ENCODE peak calls at places on chromosomes 13 and 19, in eight cellular contexts. C is endothelial cell of umbilical vein, V is tibial nerve, U is keratinocyte, E is Peyer's patch, Q is neural progenitor cell, R is heart right ventricle, O is PC-3. S is an unnamed sample.

GRCh38 chr19:6041991-6042421 is 64.1 kb upstream of the RANBP3 start:
- DNase-seq in E (peak), O (no peak), V (no peak), R (no peak), Q (no peak), U (no peak), C (no peak), S (no peak)

GRCh38 chr19:20167020-20167644 is at the start of gene ZNF486:
- DNase-seq in U (peak), E (peak), R (peak), Q (peak), V (peak), O (no peak), C (peak), S (peak)

GRCh38 chr13:61728468-61728867 is 312.8 kb upstream of the PCDH20 start:
- DNase-seq in O (no peak), Q (no peak), U (no peak), R (peak), C (peak), E (no peak), V (no peak), S (no peak)

GRCh38 chr19:12180377-12180776 is 17.5 kb downstream of the ZNF136 start:
- DNase-seq in R (no peak), E (no peak), U (no peak), V (no peak), Q (no peak), C (no peak), O (no peak), S (no peak)

GRCh38 chr13:94515911-94516310 is 36.4 kb upstream of the DCT start:
- DNase-seq in R (no peak), O (no peak), Q (no peak), C (no peak), E (no peak), V (no peak), U (no peak), S (no peak)

GRCh38 chr19:35608250-35608649 is 4.3 kb upstream of the HAUS5 start:
- DNase-seq in C (no peak), U (no peak), V (no peak), E (no peak), Q (no peak), O (no peak), R (no peak), S (no peak)

GRCh38 chr13:27276188-27276587 is 5.6 kb downstream of the RASL11A start:
- DNase-seq in O (no peak), Q (no peak), R (no peak), U (no peak), E (no peak), C (no peak), V (no peak), S (no peak)

GRCh38 chr19:49430172-49430677 is 5.0 kb downstream of the GFY start:
- DNase-seq in R (no peak), U (no peak), O (no peak), V (no peak), E (no peak), Q (no peak), C (no peak), S (no peak)

GRCh38 chr13:36766295-36766694 is 52.7 kb upstream of the RFXAP start:
- DNase-seq in V (no peak), C (no peak), U (no peak), O (peak), E (no peak), R (no peak), Q (no peak), S (no peak)

GRCh38 chr19:33325920-33326319 is 23.6 kb upstream of the CEBPA start:
- DNase-seq in C (no peak), E (no peak), V (peak), Q (no peak), O (no peak), U (no peak), R (no peak), S (no peak)

GRCh38 chr13:99191336-99191899 is 9.2 kb upstream of the UBAC2 start:
- DNase-seq in Q (no peak), O (no peak), E (no peak), C (no peak), V (no peak), R (no peak), U (no peak), S (no peak)

GRCh38 chr19:17294051-17294891 is 9.0 kb downstream of the ABHD8 start:
- DNase-seq in U (no peak), V (no peak), O (no peak), Q (peak), C (no peak), E (peak), R (no peak), S (peak)

GRCh38 chr19:17001603-17002183 is 24.9 kb downstream of the CPAMD8 start:
- DNase-seq in O (no peak), R (no peak), Q (no peak), C (no peak), U (no peak), V (no peak), E (no peak), S (no peak)

GRCh38 chr13:97091202-97091601 is 96.9 kb upstream of the OXGR1 start:
- DNase-seq in U (no peak), E (no peak), O (no peak), C (no peak), R (no peak), V (no peak), Q (no peak), S (no peak)

GRCh38 chr19:460877-461609 is at the start of gene SHC2:
- DNase-seq in V (no peak), U (no peak), R (peak), C (no peak), E (no peak), Q (peak), O (no peak), S (peak)

GRCh38 chr19:461664-462551 is 1.1 kb upstream of the SHC2 start:
- DNase-seq in Q (peak), E (peak), R (no peak), V (no peak), U (no peak), O (peak), C (no peak), S (peak)

GRCh38 chr19:457636-458035 is 3.2 kb downstream of the SHC2 start:
- DNase-seq in U (no peak), Q (no peak), E (no peak), V (no peak), R (no peak), C (no peak), O (no peak), S (no peak)

GRCh38 chr19:458091-459042 is 2.5 kb downstream of the SHC2 start:
- DNase-seq in O (no peak), V (no peak), U (no peak), R (no peak), C (no peak), Q (no peak), E (no peak), S (no peak)

DNA sequence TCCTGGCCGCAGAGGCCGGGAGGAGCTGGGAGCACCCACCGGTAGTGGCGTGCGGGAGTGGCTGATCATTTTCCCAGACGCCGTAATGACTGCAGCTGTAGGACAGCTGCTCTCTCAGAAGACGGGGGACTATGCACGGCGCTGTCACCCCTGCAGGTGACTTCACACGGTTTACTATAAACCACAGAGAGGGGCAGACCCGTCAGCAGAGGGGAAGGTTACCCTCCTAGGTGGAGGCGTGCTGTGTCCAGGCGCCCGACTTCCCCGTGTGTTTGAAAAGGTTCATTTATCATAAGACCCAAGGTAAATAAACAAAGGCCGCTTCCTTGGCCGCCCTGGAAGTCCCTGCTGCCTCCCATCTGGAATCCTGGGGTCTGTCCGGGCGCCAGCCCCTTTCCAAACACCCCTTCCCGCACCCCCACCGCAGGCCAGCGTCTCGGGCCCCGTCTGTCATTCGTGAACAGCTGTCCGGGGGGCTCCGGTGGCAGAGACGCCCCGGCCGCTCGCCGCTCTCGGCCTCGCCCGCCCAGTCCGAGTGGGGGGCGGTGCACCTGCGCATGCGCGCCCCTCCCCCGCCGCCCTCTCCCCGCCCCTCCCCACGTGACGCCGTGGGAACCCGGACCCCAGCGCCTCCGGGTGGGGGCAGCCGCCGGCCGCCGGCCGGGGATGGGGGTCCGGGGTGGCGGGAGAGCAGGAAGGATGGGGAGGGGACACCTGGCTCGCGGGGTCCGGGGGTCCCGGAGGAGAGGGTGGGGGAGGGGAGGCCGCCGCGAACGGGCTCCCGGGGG is 915 bp downstream of the SHC2 start:
- DNase-seq in O (peak), U (no peak), C (peak), R (peak), V (peak), E (peak), Q (peak), S (peak)
- H3K27ac ChIP-seq in O (no peak), U (no peak), C (no peak), R (peak), V (peak), E (peak), Q (no peak), S (peak)

GRCh38 chr19:4972509-4973230 is 3.8 kb downstream of the KDM4B start:
- DNase-seq in R (no peak), U (no peak), V (no peak), C (peak), E (no peak), Q (no peak), O (peak), S (no peak)
- H3K4me3 ChIP-seq in R (no peak), U (no peak), V (no peak), C (no peak), E (no peak), Q (no peak), O (peak), S (no peak)

GRCh38 chr19:10000171-10000826 is 10.0 kb downstream of the COL5A3 start:
- DNase-seq in O (peak), V (peak), Q (peak), C (peak), U (no peak), R (peak), E (peak), S (peak)

GRCh38 chr19:10005632-10006334 is 4.5 kb downstream of the COL5A3 start:
- DNase-seq in E (no peak), R (no peak), U (no peak), Q (no peak), V (no peak), C (no peak), O (no peak), S (no peak)

GRCh38 chr19:10003271-10003670 is 7.0 kb downstream of the COL5A3 start:
- DNase-seq in U (no peak), V (no peak), R (no peak), O (no peak), C (no peak), Q (no peak), E (no peak), S (no peak)

GRCh38 chr19:10004617-10005016 is 5.7 kb downstream of the COL5A3 start:
- DNase-seq in V (no peak), O (no peak), U (no peak), R (no peak), Q (no peak), E (no peak), C (no peak), S (no peak)

DNA sequence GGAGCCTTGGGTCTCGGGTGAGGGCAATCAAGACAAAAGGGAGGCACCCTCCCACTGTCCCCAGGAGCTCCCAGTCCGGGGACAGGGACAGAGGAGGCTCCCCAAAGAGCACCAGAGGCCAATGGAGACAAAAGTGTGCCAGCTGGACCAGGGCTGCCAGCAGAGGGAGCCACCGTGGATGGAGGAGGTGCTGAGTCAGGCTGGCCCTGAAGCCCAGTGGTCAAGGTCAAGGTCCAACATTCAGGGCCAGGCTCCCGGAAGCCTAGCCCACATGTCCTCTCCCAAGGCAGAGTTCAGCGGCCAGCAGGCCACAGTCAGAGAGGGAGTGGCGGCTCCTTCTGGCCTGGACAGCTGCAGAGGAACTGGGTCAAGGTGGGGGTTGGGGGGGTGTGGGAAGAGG is 8.4 kb downstream of the COL5A3 start:
- DNase-seq in C (no peak), Q (peak), V (no peak), R (peak), U (no peak), O (peak), E (peak), S (peak)
- TF ChIP-seq CTCF in C (peak), Q (peak), V (peak), R (peak), U (peak), O (peak), E (no peak), S (peak)

DNA sequence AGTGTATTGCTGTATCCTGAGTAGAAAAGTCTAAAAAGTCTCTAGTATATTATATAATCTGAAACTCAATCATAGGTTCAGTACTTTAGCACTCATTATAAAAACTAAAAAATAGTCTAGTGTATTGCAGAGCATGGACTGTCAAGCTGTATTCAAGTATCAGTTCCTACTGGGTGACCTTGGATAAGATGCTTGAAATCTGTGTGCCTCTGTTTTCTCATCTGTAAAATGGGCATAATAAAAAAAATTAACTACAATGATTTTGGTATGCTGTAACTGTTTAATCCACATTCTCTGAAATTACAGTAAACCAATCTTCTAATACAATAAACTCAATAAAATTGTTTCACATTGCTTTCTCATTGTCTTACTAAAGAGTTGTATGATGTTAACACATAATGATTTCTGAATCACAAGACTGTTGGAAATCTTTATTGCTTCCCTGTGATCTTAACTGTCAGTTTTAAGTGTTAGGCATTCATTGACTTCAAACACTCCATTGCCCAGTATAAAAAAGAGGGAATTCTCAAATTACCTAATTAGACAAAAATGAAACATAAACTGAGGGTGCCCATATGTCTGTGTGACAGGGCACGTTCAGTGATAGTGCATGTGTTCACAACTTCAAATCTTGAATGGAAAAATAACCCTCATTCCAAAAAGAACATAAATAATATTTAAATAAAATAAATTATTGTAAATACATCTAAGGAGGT is 2.2 kb downstream of the STARD13 start:
- DNase-seq in O (no peak), U (no peak), C (peak), V (no peak), R (no peak), E (no peak), Q (no peak), S (no peak)
- H3K27ac ChIP-seq in O (peak), U (peak), C (peak), V (peak), R (peak), E (no peak), Q (no peak), S (no peak)